ENCODE peak calls at places on chromosomes 3 and 15, in four cellular contexts. R is CD8-positive, alpha-beta memory T cell; A is esophagus muscularis mucosa; J is lower lobe of right lung. U is an unnamed sample.
A peak's percentile ranks its signal among the peaks of the same experiment; 100 is the strongest.

GRCh38 chr3:24388611-24389010 is 106.0 kb downstream of the THRB start:
- DNase-seq in R (no peak), A (no peak), J (no peak), U (no peak)

GRCh38 chr3:136135039-136135802 is 60.9 kb downstream of the MSL2 start:
- DNase-seq in R (no peak), A (no peak), J (no peak), U (no peak)

GRCh38 chr3:133268772-133269171 is 131.1 kb upstream of the BFSP2 start:
- DNase-seq in R (no peak), A (no peak), J (no peak), U (no peak)

GRCh38 chr3:188807002-188807401 is 364.8 kb upstream of the TPRG1 start:
- DNase-seq in R (no peak), A (no peak), J (no peak), U (no peak)

GRCh38 chr3:83477563-83477962 is 1481.2 kb upstream of the CADM2 start:
- DNase-seq in R (no peak), A (no peak), J (no peak), U (no peak)

GRCh38 chr15:25900901-25901300 is 37.8 kb upstream of the ATP10A start:
- DNase-seq in R (no peak), A (no peak), J (no peak), U (no peak)

GRCh38 chr15:83164409-83165404 is 42.9 kb downstream of the HDGFL3 start:
- DNase-seq in R (peak; percentile 38), A (no peak), J (no peak), U (no peak)

GRCh38 chr3:182284793-182285192 is 508.5 kb upstream of the ATP11B start:
- DNase-seq in R (no peak), A (no peak), J (no peak), U (no peak)

GRCh38 chr3:39107874-39108308 is 411 bp downstream of the TTC21A start:
- DNase-seq in R (peak; percentile 17), A (no peak), J (no peak), U (no peak)

GRCh38 chr3:58204713-58205112 is 6.1 kb downstream of the DNASE1L3 start:
- DNase-seq in R (no peak), A (no peak), J (no peak), U (no peak)

GRCh38 chr3:119469378-119470189 is 821 bp downstream of the POGLUT1 start:
- DNase-seq in R (peak; percentile 28), A (no peak), J (no peak), U (no peak)

GRCh38 chr3:45140392-45140791 is 5.8 kb downstream of the CDCP1 start:
- DNase-seq in R (no peak), A (no peak), J (no peak), U (no peak)

GRCh38 chr3:49295489-49296058 is 18.5 kb upstream of the C3orf62 start:
- DNase-seq in R (peak; percentile 39), A (no peak), J (peak; percentile 49), U (peak; percentile 32)

GRCh38 chr3:48306860-48307530 is 26.5 kb downstream of the SPINK8 start:
- DNase-seq in R (no peak), A (no peak), J (no peak), U (no peak)

GRCh38 chr15:59296181-59296617 is 76.5 kb downstream of the MYO1E start:
- DNase-seq in R (no peak), A (no peak), J (no peak), U (no peak)

GRCh38 chr3:39413691-39414420 is 7.3 kb downstream of the RPSA start:
- DNase-seq in R (no peak), A (no peak), J (no peak), U (no peak)

GRCh38 chr15:42056934-42057743 is 36.3 kb upstream of the PLA2G4E start:
- DNase-seq in R (peak; percentile 31), A (no peak), J (peak; percentile 92), U (no peak)

GRCh38 chr15:62360286-62360685 is 195.2 kb upstream of the C2CD4B start:
- DNase-seq in R (no peak), A (no peak), J (no peak), U (no peak)

GRCh38 chr15:100879461-100880138 is at the start of gene ALDH1A3:
- DNase-seq in R (no peak), A (no peak), J (no peak), U (no peak)

GRCh38 chr3:119311191-119311925 is 17.2 kb downstream of the ARHGAP31 start:
- DNase-seq in R (no peak), A (peak; percentile 17), J (no peak), U (no peak)

DNA sequence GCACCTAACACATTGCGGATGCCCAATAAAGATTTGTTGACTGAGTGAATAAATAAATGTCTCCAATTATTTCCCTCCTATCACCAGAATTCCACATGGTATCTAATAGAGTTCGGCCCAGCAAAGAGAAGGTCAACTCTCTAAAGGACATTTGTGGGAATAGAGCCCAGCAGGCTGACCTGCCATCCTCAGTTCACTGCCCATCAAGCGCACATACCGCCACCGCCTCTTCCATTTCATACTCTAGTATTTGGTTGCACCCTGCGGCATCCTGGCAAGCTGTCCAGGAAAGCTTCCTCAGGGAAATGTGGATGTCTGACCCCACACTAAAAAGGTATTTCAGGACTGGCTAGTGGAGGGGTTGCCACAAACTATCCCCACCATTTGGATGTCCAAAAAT is 29.8 kb upstream of the DLG1 start:
- DNase-seq in R (no peak), A (peak; percentile 66), J (no peak), U (no peak)
- H3K27ac ChIP-seq in R (no peak overlapping the region), A (no peak overlapping the region), J (no peak overlapping the region), U (no peak overlapping the region)

GRCh38 chr15:30926161-30926560 is 22.4 kb downstream of the FAN1 start:
- DNase-seq in R (no peak), A (peak; percentile 55), J (no peak), U (no peak)

GRCh38 chr15:30922469-30923311 is 19.0 kb downstream of the FAN1 start:
- DNase-seq in R (no peak), A (no peak), J (no peak), U (no peak)

GRCh38 chr15:30923429-30923828 is 19.7 kb downstream of the FAN1 start:
- DNase-seq in R (no peak), A (no peak), J (no peak), U (no peak)

GRCh38 chr15:30925686-30926085 is 22.0 kb downstream of the FAN1 start:
- DNase-seq in R (no peak), A (peak; percentile 87), J (no peak), U (no peak)

DNA sequence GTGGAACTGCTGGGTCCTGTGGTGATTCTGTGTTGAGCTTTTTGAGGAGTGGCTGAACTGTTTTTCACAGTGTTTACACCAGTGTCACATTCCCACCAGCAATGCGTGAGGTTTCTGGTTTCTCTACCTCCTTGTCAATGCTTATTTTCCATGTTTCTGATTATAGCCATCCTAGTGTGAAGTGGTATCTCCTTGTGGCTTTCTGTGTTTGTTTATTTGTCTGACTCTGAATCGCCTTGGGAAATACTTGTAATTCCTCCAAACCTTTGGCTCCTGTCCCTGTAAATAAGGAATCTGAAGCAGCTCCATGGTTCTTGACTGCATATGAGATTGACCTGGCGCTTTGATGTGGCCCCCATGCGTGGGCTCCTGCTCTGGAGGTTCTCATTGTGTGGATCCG is 20.6 kb downstream of the FAN1 start:
- DNase-seq in R (no peak), A (no peak), J (no peak), U (no peak)
- H3K4me1 ChIP-seq in R (no peaks in the 10 kb centered on the region), A (no peaks in the 10 kb centered on the region), J (no peaks in the 10 kb centered on the region), U (no peaks in the 10 kb centered on the region)

GRCh38 chr3:71797455-71797854 is 12.5 kb upstream of the PROK2 start:
- DNase-seq in R (no peak), A (peak; percentile 74), J (no peak), U (no peak)
- H3K4me3 ChIP-seq in R (no peak overlapping the region), A (no peak overlapping the region), J (no peak overlapping the region), U (no peak overlapping the region)

GRCh38 chr3:16961621-16962205 is 77.0 kb downstream of the PLCL2 start:
- DNase-seq in R (no peak), A (no peak), J (no peak), U (no peak)
- H3K27ac ChIP-seq in R (no peak overlapping the region), A (no peak overlapping the region), J (no peak overlapping the region), U (no peak overlapping the region)

GRCh38 chr15:66743204-66743603 is 41.2 kb downstream of the SMAD6 start:
- DNase-seq in R (no peak), A (no peak), J (no peak), U (no peak)
- H3K4me1 ChIP-seq in R (no peaks in the 10 kb centered on the region), A (peaks cover 59% of the 10 kb centered on the region), J (peaks cover 80% of the 10 kb centered on the region), U (no peaks in the 10 kb centered on the region)

GRCh38 chr15:48178612-48178931 is 477 bp upstream of the MYEF2 start:
- DNase-seq in R (no peak), A (no peak), J (no peak), U (no peak)
- H3K4me3 ChIP-seq in R (peak overlapping the region; percentile 20), A (peak overlapping the region; percentile 62), J (peak overlapping the region; percentile 67), U (peak overlapping the region; percentile 47)